ENCODE peak calls at places on chromosomes 4 and X, in ten cellular contexts. C is NT2/D1; F is fibroblast of lung; J is naive thymus-derived CD4-positive, alpha-beta T cell; B is mesenchymal stem cell; R is heart left ventricle; O is dorsolateral prefrontal cortex; A is kidney epithelial cell; X is HFF-Myc; G is IMR-90. L is an unnamed sample.

GRCh38 chrX:35890699-35891098 is 28.8 kb upstream of the CFAP47 start:
- DNase-seq in B (peak), G (peak), A (peak), J (no peak), R (no peak), X (no peak), C (peak), O (no peak), F (peak), L (no peak)

GRCh38 chr4:184287697-184288255 is 70.1 kb upstream of the ENPP6 start:
- DNase-seq in R (no peak), B (peak), A (no peak), C (no peak), F (peak), X (no peak), O (no peak), G (peak), J (no peak), L (peak)

GRCh38 chr4:5710962-5711478 is at the start of gene EVC:
- DNase-seq in B (peak), X (peak), F (peak), R (peak), C (peak), A (peak), O (no peak), G (peak), J (no peak), L (peak)

GRCh38 chr4:8333726-8334460 is 64.3 kb downstream of the HTRA3 start:
- DNase-seq in O (no peak), F (no peak), G (no peak), A (no peak), B (no peak), R (peak), C (no peak), J (no peak), X (no peak), L (no peak)

GRCh38 chr4:79050521-79050880 is 111.3 kb upstream of the PAQR3 start:
- DNase-seq in X (no peak), R (no peak), J (no peak), F (no peak), C (no peak), O (no peak), A (no peak), B (no peak), G (no peak), L (no peak)

GRCh38 chrX:1463581-1464281 is 11.0 kb upstream of the ASMTL start:
- DNase-seq in O (peak), R (no peak), J (no peak), A (no peak), X (no peak), F (no peak), B (no peak), G (no peak), C (no peak), L (no peak)

GRCh38 chr4:184536070-184536880 is 61.9 kb upstream of the IRF2 start:
- DNase-seq in R (no peak), F (peak), B (peak), C (no peak), A (no peak), J (no peak), G (no peak), O (no peak), X (no peak), L (no peak)

GRCh38 chr4:78735697-78736096 is 40.5 kb upstream of the BMP2K start:
- DNase-seq in J (no peak), F (no peak), R (no peak), C (no peak), G (no peak), B (no peak), X (no peak), O (no peak), A (no peak), L (no peak)

GRCh38 chrX:22325091-22325490 is 52.4 kb downstream of the CBLL2 start:
- DNase-seq in R (no peak), B (peak), F (peak), J (no peak), G (peak), A (no peak), X (no peak), C (no peak), O (no peak), L (no peak)

GRCh38 chrX:135213200-135213844 is 38.5 kb upstream of the ETDA start:
- DNase-seq in C (no peak), R (no peak), A (no peak), O (no peak), G (no peak), F (no peak), B (no peak), J (no peak), X (no peak), L (no peak)

GRCh38 chr4:147034372-147034771 is 88.7 kb upstream of the TTC29 start:
- DNase-seq in B (no peak), O (no peak), J (no peak), X (no peak), C (no peak), A (no peak), G (peak), R (no peak), F (peak), L (no peak)

GRCh38 chr4:174709531-174709930 is 119.5 kb downstream of the GLRA3 start:
- DNase-seq in B (no peak), J (no peak), C (no peak), R (no peak), X (no peak), A (no peak), F (no peak), O (no peak), G (no peak), L (no peak)

GRCh38 chrX:26442340-26442739 is 226.4 kb downstream of the MAGEB5 start:
- DNase-seq in C (peak), J (no peak), R (no peak), X (no peak), G (peak), B (no peak), F (no peak), O (no peak), A (no peak), L (no peak)

GRCh38 chrX:107576841-107577240 is 51.5 kb upstream of the PRPS1 start:
- DNase-seq in B (no peak), J (no peak), G (no peak), A (no peak), R (no peak), X (no peak), C (no peak), F (no peak), O (no peak), L (no peak)

GRCh38 chr4:21992330-21992729 is 43.8 kb upstream of the KCNIP4 start:
- DNase-seq in R (no peak), B (no peak), G (no peak), J (no peak), F (peak), A (no peak), X (no peak), O (no peak), C (no peak), L (no peak)

GRCh38 chr4:109302366-109303140 is at the start of gene COL25A1:
- DNase-seq in G (peak), B (peak), X (no peak), A (peak), J (peak), F (peak), R (peak), O (no peak), C (peak), L (no peak)

GRCh38 chr4:112058433-112058832 is 86.8 kb upstream of the FAM241A start:
- DNase-seq in O (no peak), F (peak), G (peak), C (no peak), R (no peak), X (no peak), J (no peak), B (peak), A (no peak), L (no peak)

GRCh38 chr4:77917075-77917474 is 54.4 kb downstream of the MRPL1 start:
- DNase-seq in J (no peak), F (no peak), R (no peak), O (no peak), B (no peak), X (no peak), G (no peak), C (no peak), A (no peak), L (no peak)

DNA sequence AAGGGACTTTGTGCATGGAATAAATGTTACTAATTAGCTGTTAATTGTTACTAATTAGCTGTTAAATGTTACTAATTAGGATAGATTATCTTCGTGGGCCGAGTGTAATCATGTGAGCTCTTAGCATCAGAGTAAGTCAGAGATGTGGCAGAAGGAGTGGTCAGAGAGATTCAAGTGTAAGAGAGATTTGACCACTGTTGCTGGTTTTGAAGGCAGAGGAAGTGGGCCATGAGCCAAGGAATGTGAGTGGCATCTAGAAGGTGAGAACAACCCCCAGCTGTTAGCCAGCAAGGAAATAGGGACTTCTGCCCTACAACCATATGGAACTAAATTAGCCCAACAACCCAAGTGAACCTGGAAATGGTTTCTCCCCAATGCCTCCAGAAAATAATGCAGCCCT is 28.2 kb downstream of the ODAPH start:
- DNase-seq in R (no peak), J (no peak), B (no peak), G (no peak), A (no peak), X (no peak), O (no peak), C (no peak), F (peak), L (no peak)
- H3K4me3 ChIP-seq in R (no peak), J (no peak), B (no peak), G (no peak), A (no peak), X (no peak), O (no peak), C (no peak), F (no peak), L (no peak)

DNA sequence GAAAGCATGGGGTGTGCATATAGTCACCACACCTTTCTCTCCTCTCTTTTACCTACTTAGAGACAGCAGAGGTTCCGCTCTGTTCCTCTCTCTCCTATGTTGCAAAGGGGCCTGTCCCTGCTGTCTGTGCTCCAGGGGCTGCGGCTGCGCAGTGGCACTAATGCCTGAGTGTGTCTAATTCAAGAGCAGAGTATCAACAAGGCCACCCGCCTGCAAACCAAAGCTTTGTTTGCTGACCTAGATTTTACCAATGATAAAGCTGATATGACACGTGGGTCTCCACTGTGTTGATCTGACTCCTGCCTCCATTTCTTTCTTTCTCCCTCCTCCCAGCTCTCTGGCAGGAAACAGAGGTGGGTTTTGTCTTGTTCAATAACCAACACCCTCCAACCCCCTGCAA is 74.9 kb downstream of the NSG1 start:
- DNase-seq in G (no peak), A (no peak), F (no peak), R (no peak), O (peak), C (no peak), B (no peak), J (no peak), X (no peak), L (no peak)
- H3K4me3 ChIP-seq in G (no peak), A (no peak), F (no peak), R (no peak), O (no peak), C (no peak), B (no peak), J (no peak), X (no peak), L (no peak)

GRCh38 chr4:76212301-76212700 is 1.3 kb downstream of the SCARB2 start:
- DNase-seq in C (no peak), B (no peak), O (no peak), F (peak), R (no peak), G (no peak), X (no peak), A (no peak), J (no peak), L (no peak)
- H3K4me3 ChIP-seq in C (no peak), B (no peak), O (peak), F (peak), R (peak), G (peak), X (peak), A (peak), J (peak), L (peak)

DNA sequence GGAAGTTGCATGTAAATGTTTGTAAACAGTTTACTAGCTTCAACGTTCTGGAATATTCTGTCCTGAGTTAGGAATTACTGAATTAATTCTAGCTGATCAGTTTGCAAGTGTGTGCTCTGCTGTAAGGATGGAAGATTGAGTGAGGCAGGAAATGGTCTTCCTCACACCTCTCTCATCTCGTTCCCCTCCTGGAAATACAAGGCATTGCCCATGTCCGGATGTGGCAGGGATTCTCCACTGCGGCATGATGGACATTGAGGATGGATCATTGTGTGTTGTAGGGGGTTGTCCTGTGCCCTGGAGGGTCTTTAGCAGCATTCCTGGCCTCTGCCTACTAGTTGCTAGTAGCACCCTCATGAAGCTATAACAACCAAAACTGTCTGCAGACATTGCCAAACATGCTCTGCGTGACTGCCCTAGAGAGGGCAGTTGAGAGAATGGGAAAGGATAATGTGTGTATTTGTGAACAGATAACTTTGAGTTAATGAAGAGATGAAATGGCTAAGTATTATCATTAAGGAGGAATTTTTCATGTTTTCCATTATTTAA is 12.6 kb downstream of the CA5B start:
- DNase-seq in B (peak), X (no peak), J (peak), R (no peak), C (no peak), A (no peak), G (no peak), F (peak), O (no peak), L (no peak)
- H3K4me3 ChIP-seq in B (no peak), X (no peak), J (peak), R (peak), C (no peak), A (no peak), G (no peak), F (peak), O (no peak), L (no peak)

DNA sequence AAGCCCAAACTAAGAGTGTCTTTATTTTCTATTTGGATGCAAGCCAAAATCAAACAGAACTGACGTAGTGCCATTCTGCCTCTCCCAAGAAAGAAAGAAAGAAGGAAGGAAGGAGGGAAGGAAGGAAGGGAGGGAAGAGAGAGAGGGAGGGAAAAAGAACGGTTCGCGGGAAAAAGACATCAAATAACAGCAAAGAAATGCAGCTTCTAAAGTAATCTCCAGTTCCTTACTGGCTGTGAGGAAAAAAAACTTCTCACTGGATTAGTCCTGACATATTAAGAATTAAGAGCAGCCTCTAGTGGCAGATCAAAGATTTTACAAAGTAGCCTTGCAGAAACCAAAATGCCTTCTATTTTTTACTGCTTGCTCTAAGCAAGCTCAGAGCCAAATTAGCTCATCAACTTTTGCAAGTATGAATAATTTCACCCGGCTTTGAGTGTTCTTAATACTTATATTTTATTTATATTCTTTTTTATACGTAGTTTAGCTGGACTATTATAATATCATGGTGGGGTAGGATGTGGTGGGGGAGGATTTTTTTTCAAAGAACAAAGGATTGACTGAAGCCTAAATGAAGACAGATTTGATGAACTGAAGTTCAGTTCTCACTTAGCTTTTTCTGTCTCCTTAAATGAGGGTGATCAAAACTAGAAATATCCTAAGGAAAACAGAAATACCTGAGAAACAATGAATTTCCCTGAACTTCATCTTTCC is 36.6 kb downstream of the PITX2 start:
- DNase-seq in R (no peak), A (peak), B (peak), F (peak), O (no peak), C (peak), J (no peak), X (peak), G (peak), L (peak)
- H3K4me3 ChIP-seq in R (no peak), A (no peak), B (no peak), F (peak), O (no peak), C (no peak), J (no peak), X (no peak), G (no peak), L (no peak)

GRCh38 chr4:17616283-17616682 is 1.8 kb downstream of the MED28 start:
- DNase-seq in G (no peak), X (no peak), O (no peak), C (no peak), B (no peak), J (no peak), F (no peak), R (no peak), A (no peak), L (no peak)

GRCh38 chr4:17614416-17615299 is at the start of gene MED28:
- DNase-seq in F (peak), R (peak), O (peak), X (peak), J (peak), B (peak), G (peak), A (peak), C (peak), L (peak)

GRCh38 chr4:17618926-17619325 is 4.5 kb downstream of the MED28 start:
- DNase-seq in R (no peak), X (no peak), A (no peak), O (no peak), F (no peak), J (no peak), G (no peak), C (no peak), B (no peak), L (no peak)

GRCh38 chr4:17619416-17620105 is 5.1 kb downstream of the MED28 start:
- DNase-seq in A (no peak), G (peak), X (no peak), F (no peak), B (peak), O (no peak), C (no peak), R (no peak), J (no peak), L (peak)

GRCh38 chr4:17613761-17614415 is 553 bp upstream of the MED28 start:
- DNase-seq in X (peak), R (no peak), B (peak), C (peak), F (peak), O (no peak), G (peak), J (no peak), A (peak), L (peak)
- H3K4me3 ChIP-seq in X (peak), R (peak), B (peak), C (peak), F (peak), O (peak), G (peak), J (peak), A (peak), L (peak)

DNA sequence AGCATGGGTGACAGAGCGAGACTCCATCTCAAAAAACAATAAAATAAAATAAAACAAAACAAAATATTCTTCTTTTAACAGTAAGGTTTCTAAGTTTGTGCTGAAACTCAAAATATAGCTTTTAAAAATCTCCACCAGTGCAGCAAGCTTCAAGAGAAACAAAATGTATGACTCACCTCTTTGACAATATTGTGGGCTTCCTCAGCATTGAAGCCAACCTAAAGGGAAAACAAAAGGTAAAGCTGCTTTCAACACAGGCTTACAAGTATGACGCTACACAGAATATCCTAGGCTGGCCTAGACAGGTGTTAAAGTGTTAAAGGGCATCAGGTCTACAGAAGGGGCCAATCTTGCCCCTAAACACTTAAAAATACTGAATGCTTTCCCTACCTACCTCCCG is 1.2 kb downstream of the DYNLT3 start:
- DNase-seq in O (no peak), J (no peak), R (no peak), F (peak), C (no peak), X (no peak), B (peak), G (peak), A (no peak), L (no peak)
- H3K4me3 ChIP-seq in O (peak), J (peak), R (peak), F (peak), C (no peak), X (no peak), B (no peak), G (peak), A (peak), L (peak)

GRCh38 chr4:40316333-40316781 is 18.8 kb upstream of the CHRNA9 start:
- DNase-seq in X (peak), O (no peak), R (no peak), A (peak), G (peak), F (peak), J (peak), B (peak), C (no peak), L (peak)
- H3K4me3 ChIP-seq in X (peak), O (peak), R (peak), A (no peak), G (peak), F (peak), J (peak), B (no peak), C (no peak), L (peak)

GRCh38 chr4:163748474-163748873 is 254.0 kb downstream of the TMA16 start:
- DNase-seq in B (peak), F (peak), R (no peak), O (no peak), C (no peak), A (no peak), G (peak), J (no peak), X (no peak), L (no peak)
- H3K4me3 ChIP-seq in B (no peak), F (no peak), R (no peak), O (no peak), C (no peak), A (no peak), G (no peak), J (no peak), X (no peak), L (no peak)

DNA sequence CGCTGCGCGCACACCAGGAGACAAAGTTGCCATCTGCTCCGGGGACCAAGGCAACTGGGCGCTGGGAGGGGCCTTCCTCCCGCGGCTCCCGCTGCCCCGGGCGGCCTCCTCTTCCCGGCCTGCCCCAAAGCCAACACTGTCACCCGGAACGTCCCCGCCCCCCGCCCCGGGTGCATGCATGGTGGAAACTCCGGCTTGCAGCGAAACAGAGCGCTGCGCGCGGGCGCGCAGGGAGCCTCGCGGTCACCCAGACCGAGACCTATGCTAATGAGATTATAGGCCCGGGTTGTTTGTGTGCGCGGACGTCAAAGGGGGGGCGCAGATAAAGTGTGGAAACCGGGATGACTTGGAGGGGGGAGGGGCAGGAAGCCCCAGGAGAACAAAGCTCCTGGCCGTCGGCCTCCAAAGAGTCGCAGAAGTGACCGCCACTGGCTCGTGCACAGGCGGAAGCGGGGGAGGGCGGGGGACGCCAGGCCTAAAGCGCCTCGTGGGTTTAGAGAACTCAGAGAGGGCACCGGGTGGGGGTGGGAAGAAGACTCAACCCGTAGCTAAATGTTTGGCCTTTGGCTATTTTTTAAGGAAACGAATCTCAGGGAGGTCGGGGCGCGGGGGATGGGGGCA is 88.8 kb downstream of the BCOR start:
- DNase-seq in X (no peak), B (peak), G (no peak), F (peak), O (no peak), J (no peak), A (no peak), C (no peak), R (peak), L (no peak)
- H3K4me3 ChIP-seq in X (no peak), B (peak), G (no peak), F (peak), O (peak), J (no peak), A (peak), C (peak), R (peak), L (no peak)